ENCODE peak calls at places on chromosome 21, in five cellular contexts. P is H1, T is K562, S is GM12878, J is HepG2. I is an unnamed sample.

GRCh38 chr21:37338671-37339526 is 27.7 kb upstream of the DYRK1A start:
- DNase-seq in P (no peak), T (peak; percentile 89), S (no peak), J (peak; percentile 79), I (peak; percentile 61)

GRCh38 chr21:46116846-46117585 is 19.1 kb downstream of the COL6A2 start:
- DNase-seq in P (no peak), T (no peak), S (no peak), J (no peak), I (no peak)

GRCh38 chr21:37149411-37149810 is 76.4 kb downstream of the TTC3 start:
- DNase-seq in P (no peak), T (no peak), S (no peak), J (peak; percentile 4), I (no peak)

GRCh38 chr21:41032536-41032935 is 135.4 kb upstream of the BACE2 start:
- DNase-seq in P (no peak), T (no peak), S (no peak), J (no peak), I (no peak)

GRCh38 chr21:22020221-22020620 is 1022.0 kb downstream of the NCAM2 start:
- DNase-seq in P (no peak), T (no peak), S (no peak), J (no peak), I (no peak)

GRCh38 chr21:38054334-38054733 is 138.1 kb upstream of the KCNJ6 start:
- DNase-seq in P (no peak), T (no peak), S (no peak), J (no peak), I (no peak)

GRCh38 chr21:44372616-44373015 is 19.2 kb downstream of the TRPM2 start:
- DNase-seq in P (no peak), T (no peak), S (no peak), J (no peak), I (no peak)

GRCh38 chr21:46127239-46128105 is 27.9 kb downstream of the FTCD start:
- DNase-seq in P (no peak), T (no peak), S (no peak), J (no peak), I (no peak)

GRCh38 chr21:45935628-45936027 is 45.9 kb upstream of the COL6A1 start:
- DNase-seq in P (no peak), T (no peak), S (no peak), J (no peak), I (no peak)

GRCh38 chr21:29940993-29941392 is 1.2 kb upstream of the GRIK1 start:
- DNase-seq in P (no peak), T (no peak), S (no peak), J (no peak), I (no peak)

GRCh38 chr21:46048926-46049889 is 48.7 kb upstream of the COL6A2 start:
- DNase-seq in P (no peak), T (no peak), S (no peak), J (no peak), I (no peak)

GRCh38 chr21:43957629-43958362 is 54.3 kb upstream of the TRAPPC10 start:
- DNase-seq in P (no peak), T (no peak), S (peak; percentile 77), J (no peak), I (no peak)

GRCh38 chr21:45827881-45828579 is 153.5 kb upstream of the COL6A1 start:
- DNase-seq in P (no peak), T (no peak), S (no peak), J (no peak), I (no peak)

GRCh38 chr21:44980562-44981489 is 41.0 kb downstream of the SLX9 start:
- DNase-seq in P (no peak), T (no peak), S (no peak), J (no peak), I (no peak)

GRCh38 chr21:36627242-36627641 is 71.7 kb upstream of the SIM2 start:
- DNase-seq in P (no peak), T (no peak), S (no peak), J (no peak), I (no peak)

GRCh38 chr21:45596704-45597318 is 46.7 kb upstream of the PCBP3 start:
- DNase-seq in P (peak; percentile 41), T (peak; percentile 86), S (no peak), J (peak; percentile 52), I (peak; percentile 48)

GRCh38 chr21:14988760-14989159 is 76.0 kb downstream of the NRIP1 start:
- DNase-seq in P (no peak), T (no peak), S (no peak), J (no peak), I (no peak)

GRCh38 chr21:37606549-37606948 is 240.0 kb downstream of the DYRK1A start:
- DNase-seq in P (no peak), T (no peak), S (no peak), J (no peak), I (no peak)

GRCh38 chr21:45794040-45794439 is 150.5 kb downstream of the PCBP3 start:
- DNase-seq in P (no peak), T (no peak), S (no peak), J (no peak), I (no peak)

GRCh38 chr21:29661672-29662442 is 277.9 kb downstream of the GRIK1 start:
- DNase-seq in P (no peak), T (no peak), S (no peak), J (no peak), I (no peak)

GRCh38 chr21:46033410-46034404 is 52.1 kb downstream of the COL6A1 start:
- DNase-seq in P (no peak), T (no peak), S (no peak), J (peak; percentile 70), I (no peak)

GRCh38 chr21:17667256-17667655 is 54.6 kb upstream of the BTG3 start:
- DNase-seq in P (no peak), T (no peak), S (no peak), J (no peak), I (no peak)

GRCh38 chr21:29257701-29258100 is 41.0 kb upstream of the BACH1 start:
- DNase-seq in P (no peak), T (no peak), S (no peak), J (peak; percentile 6), I (no peak)

GRCh38 chr21:14877581-14878228 is 187.1 kb downstream of the NRIP1 start:
- DNase-seq in P (no peak), T (peak; percentile 30), S (no peak), J (peak; percentile 96), I (no peak)

GRCh38 chr21:44503901-44504399 is 36.0 kb downstream of the KRTAP10-1 start:
- DNase-seq in P (no peak), T (no peak), S (no peak), J (no peak), I (no peak)

GRCh38 chr21:15058718-15059316 is 6.0 kb downstream of the NRIP1 start:
- DNase-seq in P (no peak), T (peak; percentile 66), S (no peak), J (no peak), I (peak; percentile 32)

GRCh38 chr21:29196021-29196663 is 65.7 kb downstream of the MAP3K7CL start:
- DNase-seq in P (peak; percentile 5), T (peak; percentile 77), S (peak; percentile 90), J (peak; percentile 70), I (peak; percentile 77)

GRCh38 chr21:34274001-34274400 is 89.8 kb upstream of the KCNE2 start:
- DNase-seq in P (no peak), T (no peak), S (no peak), J (no peak), I (no peak)

GRCh38 chr21:34278451-34278850 is 85.4 kb upstream of the KCNE2 start:
- DNase-seq in P (no peak), T (no peak), S (no peak), J (no peak), I (no peak)

GRCh38 chr21:34279883-34280282 is 83.9 kb upstream of the KCNE2 start:
- DNase-seq in P (no peak), T (no peak), S (no peak), J (no peak), I (no peak)

GRCh38 chr21:34279285-34279684 is 84.5 kb upstream of the KCNE2 start:
- DNase-seq in P (no peak), T (no peak), S (no peak), J (no peak), I (no peak)

GRCh38 chr21:34276711-34277425 is 86.9 kb upstream of the KCNE2 start:
- DNase-seq in P (no peak), T (peak; percentile 5), S (peak; percentile 21), J (no peak), I (no peak)
- TF ChIP-seq SRF in P (no peak), T (no peak), S (no peak), J (no peak), I (no peak)

DNA sequence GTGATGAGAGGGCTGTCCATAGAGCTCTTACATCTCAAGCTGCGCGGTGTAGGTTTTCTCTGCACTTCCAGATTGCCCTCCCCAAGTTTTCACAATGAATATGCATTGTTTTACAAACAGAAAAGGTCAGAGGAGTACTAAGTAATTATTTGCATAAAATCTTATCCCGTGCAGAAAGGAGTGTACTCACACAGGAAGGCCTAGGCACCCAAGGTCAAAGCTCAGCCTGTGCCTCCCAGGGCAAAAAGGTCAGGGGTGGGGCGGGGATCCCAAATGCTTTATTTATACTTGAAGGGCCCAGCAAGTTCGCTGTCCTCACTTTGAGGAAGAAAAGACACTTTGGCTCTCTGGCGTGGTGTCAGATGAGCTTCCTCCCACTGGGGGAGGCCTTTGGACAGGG is 10.3 kb upstream of the KCNE1 start:
- DNase-seq in P (no peak), T (no peak), S (no peak), J (peak; percentile 93), I (no peak)
- TF ChIP-seq CTCF in P (no peak), T (no peak), S (no peak), J (no peak), I (no peak)

GRCh38 chr21:39386194-39386593 is 37.3 kb upstream of the HMGN1 start:
- DNase-seq in P (no peak), T (no peak), S (no peak), J (peak; percentile 75), I (no peak)

GRCh38 chr21:39386899-39387298 is 38.0 kb upstream of the HMGN1 start:
- DNase-seq in P (no peak), T (no peak), S (no peak), J (no peak), I (no peak)

GRCh38 chr21:39388038-39388810 is 39.3 kb upstream of the HMGN1 start:
- DNase-seq in P (peak; percentile 79), T (peak; percentile 96), S (no peak), J (peak; percentile 67), I (peak; percentile 64)

GRCh38 chr21:39388811-39389155 is 39.9 kb upstream of the HMGN1 start:
- DNase-seq in P (no peak), T (no peak), S (no peak), J (no peak), I (no peak)

GRCh38 chr21:39387461-39388037 is 38.7 kb upstream of the HMGN1 start:
- DNase-seq in P (peak; percentile 91), T (peak; percentile 98), S (peak; percentile 43), J (peak; percentile 83), I (peak; percentile 60)
- TF ChIP-seq SRF in P (no peak), T (no peak), S (no peak), J (no peak), I (no peak)

DNA sequence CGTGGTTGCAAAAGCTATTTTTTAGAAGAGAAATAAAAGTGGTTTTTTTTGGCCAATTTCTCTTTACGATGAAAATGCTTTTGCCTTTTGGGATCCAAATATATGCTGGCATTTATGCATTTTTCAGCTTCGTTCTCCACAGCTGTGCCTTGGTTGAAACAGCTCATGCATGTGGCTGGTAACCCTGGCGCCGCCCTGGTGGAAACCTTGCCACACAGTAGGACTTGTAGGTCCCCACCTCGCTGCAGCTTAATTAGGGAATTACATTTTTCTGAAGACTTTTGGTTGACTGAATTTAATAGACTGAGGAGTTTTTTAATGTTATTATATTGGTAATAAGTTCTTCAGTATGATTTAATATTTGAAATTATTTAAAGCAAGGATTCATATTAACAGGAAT is 12.7 kb upstream of the PCP4 start:
- DNase-seq in P (no peak), T (no peak), S (no peak), J (no peak), I (no peak)
- TF ChIP-seq CTCF in P (peak; percentile 51), T (no peak), S (no peak), J (no peak), I (no peak)